ENCODE peak calls at places on chromosomes 7 and 10, in ten cellular contexts. One of them, this sample, is unnamed.

GRCh38 chr10:30093303-30093967 is 34.0 kb upstream of the JCAD start:
- DNase-seq in psoas muscle: no peak
- DNase-seq in Panc1: no peak
- DNase-seq in RWPE1: no peak
- DNase-seq in kidney: no peak
- DNase-seq in OCI-LY7: no peak
- DNase-seq in hepatocyte: peak; percentile 40
- DNase-seq in tibial artery: no peak
- DNase-seq in mesendoderm: no peak
- DNase-seq in K562: no peak
- DNase-seq in this sample: no peak

GRCh38 chr10:124003481-124004371 is 89.7 kb downstream of the CHST15 start:
- DNase-seq in psoas muscle: peak; percentile 42
- DNase-seq in K562: no peak
- DNase-seq in hepatocyte: no peak
- DNase-seq in kidney: peak; percentile 22
- DNase-seq in OCI-LY7: no peak
- DNase-seq in mesendoderm: no peak
- DNase-seq in Panc1: no peak
- DNase-seq in tibial artery: no peak
- DNase-seq in RWPE1: no peak
- DNase-seq in this sample: no peak

GRCh38 chr7:151242181-151243044 is 6.1 kb downstream of the SMARCD3 start:
- DNase-seq in Panc1: no peak
- DNase-seq in RWPE1: no peak
- DNase-seq in OCI-LY7: no peak
- DNase-seq in hepatocyte: no peak
- DNase-seq in kidney: no peak
- DNase-seq in tibial artery: no peak
- DNase-seq in K562: no peak
- DNase-seq in mesendoderm: no peak
- DNase-seq in psoas muscle: no peak
- DNase-seq in this sample: no peak

GRCh38 chr10:1966698-1967097 is 229.4 kb upstream of the ADARB2 start:
- DNase-seq in tibial artery: no peak
- DNase-seq in psoas muscle: no peak
- DNase-seq in Panc1: no peak
- DNase-seq in RWPE1: no peak
- DNase-seq in hepatocyte: no peak
- DNase-seq in mesendoderm: no peak
- DNase-seq in kidney: no peak
- DNase-seq in K562: no peak
- DNase-seq in OCI-LY7: no peak
- DNase-seq in this sample: no peak

GRCh38 chr10:23530079-23530478 is 91.2 kb downstream of the OTUD1 start:
- DNase-seq in kidney: no peak
- DNase-seq in mesendoderm: no peak
- DNase-seq in hepatocyte: no peak
- DNase-seq in K562: peak; percentile 8
- DNase-seq in RWPE1: peak; percentile 28
- DNase-seq in tibial artery: no peak
- DNase-seq in Panc1: no peak
- DNase-seq in OCI-LY7: peak; percentile 38
- DNase-seq in psoas muscle: no peak
- DNase-seq in this sample: no peak

GRCh38 chr7:86916277-86916825 is 143.1 kb downstream of the ELAPOR2 start:
- DNase-seq in OCI-LY7: no peak
- DNase-seq in psoas muscle: no peak
- DNase-seq in kidney: no peak
- DNase-seq in K562: no peak
- DNase-seq in RWPE1: no peak
- DNase-seq in tibial artery: no peak
- DNase-seq in mesendoderm: no peak
- DNase-seq in Panc1: no peak
- DNase-seq in hepatocyte: no peak
- DNase-seq in this sample: no peak

GRCh38 chr7:97346349-97346748 is 228.9 kb downstream of the SDHAF3 start:
- DNase-seq in RWPE1: no peak
- DNase-seq in Panc1: no peak
- DNase-seq in tibial artery: no peak
- DNase-seq in hepatocyte: no peak
- DNase-seq in kidney: no peak
- DNase-seq in OCI-LY7: no peak
- DNase-seq in mesendoderm: no peak
- DNase-seq in K562: no peak
- DNase-seq in psoas muscle: no peak
- DNase-seq in this sample: no peak

GRCh38 chr7:136869991-136870798 is 1.7 kb downstream of the CHRM2 start:
- DNase-seq in Panc1: no peak
- DNase-seq in mesendoderm: peak; percentile 11
- DNase-seq in tibial artery: no peak
- DNase-seq in OCI-LY7: no peak
- DNase-seq in RWPE1: no peak
- DNase-seq in K562: no peak
- DNase-seq in hepatocyte: peak; percentile 8
- DNase-seq in kidney: peak; percentile 58
- DNase-seq in psoas muscle: peak; percentile 36
- DNase-seq in this sample: peak; percentile 20

GRCh38 chr7:154646126-154647013 is 356.6 kb downstream of the PAXIP1 start:
- DNase-seq in hepatocyte: no peak
- DNase-seq in tibial artery: no peak
- DNase-seq in mesendoderm: no peak
- DNase-seq in OCI-LY7: no peak
- DNase-seq in kidney: no peak
- DNase-seq in K562: peak; percentile 59
- DNase-seq in psoas muscle: no peak
- DNase-seq in RWPE1: peak; percentile 2
- DNase-seq in Panc1: no peak
- DNase-seq in this sample: no peak

GRCh38 chr7:141674702-141675101 is 27.3 kb downstream of the DENND11 start:
- DNase-seq in hepatocyte: no peak
- DNase-seq in mesendoderm: peak; percentile 75
- DNase-seq in psoas muscle: no peak
- DNase-seq in K562: peak; percentile 71
- DNase-seq in RWPE1: no peak
- DNase-seq in kidney: no peak
- DNase-seq in Panc1: no peak
- DNase-seq in OCI-LY7: peak; percentile 5
- DNase-seq in tibial artery: no peak
- DNase-seq in this sample: no peak
- H3K27ac ChIP-seq in hepatocyte: no peak overlapping the region
- H3K27ac ChIP-seq in mesendoderm: peak overlapping the region; percentile 53
- H3K27ac ChIP-seq in psoas muscle: peak overlapping the region; percentile 30
- H3K27ac ChIP-seq in K562: no peak overlapping the region
- H3K27ac ChIP-seq in RWPE1: peak overlapping the region; percentile 86
- H3K27ac ChIP-seq in kidney: no peak overlapping the region
- H3K27ac ChIP-seq in Panc1: no peak overlapping the region
- H3K27ac ChIP-seq in OCI-LY7: no peak overlapping the region
- H3K27ac ChIP-seq in tibial artery: no peak overlapping the region
- H3K27ac ChIP-seq in this sample: peak overlapping the region; percentile 63

DNA sequence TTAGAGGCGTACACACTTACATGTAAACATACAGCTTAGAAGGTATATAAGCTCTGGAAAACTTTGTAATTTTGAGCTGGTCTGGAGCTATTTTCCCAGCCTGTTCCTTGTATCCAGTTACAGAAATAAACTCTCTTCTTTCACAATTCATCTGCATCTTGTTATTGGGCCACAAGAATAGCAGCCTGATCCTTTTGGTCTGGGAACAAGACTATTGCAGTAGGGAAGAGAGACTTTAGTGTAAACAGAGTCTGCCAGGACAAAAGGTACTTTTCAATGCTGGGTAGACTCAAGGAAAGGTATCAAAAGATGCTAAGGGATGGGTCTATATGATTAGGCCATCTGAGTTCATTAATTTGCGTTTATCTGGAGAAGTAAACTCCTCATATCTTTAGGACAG is 728.3 kb downstream of the TYW1 start:
- DNase-seq in Panc1: no peak
- DNase-seq in mesendoderm: no peak
- DNase-seq in RWPE1: no peak
- DNase-seq in kidney: no peak
- DNase-seq in K562: no peak
- DNase-seq in tibial artery: no peak
- DNase-seq in hepatocyte: no peak
- DNase-seq in OCI-LY7: no peak
- DNase-seq in psoas muscle: no peak
- DNase-seq in this sample: no peak
- H3K27ac ChIP-seq in Panc1: no peak overlapping the region
- H3K27ac ChIP-seq in mesendoderm: peak overlapping the region; percentile 23
- H3K27ac ChIP-seq in RWPE1: no peak overlapping the region
- H3K27ac ChIP-seq in kidney: no peak overlapping the region
- H3K27ac ChIP-seq in K562: no peak overlapping the region
- H3K27ac ChIP-seq in tibial artery: no peak overlapping the region
- H3K27ac ChIP-seq in hepatocyte: peak overlapping the region; percentile 51
- H3K27ac ChIP-seq in OCI-LY7: no peak overlapping the region
- H3K27ac ChIP-seq in psoas muscle: no peak overlapping the region
- H3K27ac ChIP-seq in this sample: no peak overlapping the region

GRCh38 chr7:11613292-11613930 is 218.6 kb downstream of the THSD7A start:
- DNase-seq in tibial artery: no peak
- DNase-seq in hepatocyte: no peak
- DNase-seq in K562: no peak
- DNase-seq in psoas muscle: no peak
- DNase-seq in mesendoderm: peak; percentile 31
- DNase-seq in OCI-LY7: no peak
- DNase-seq in Panc1: no peak
- DNase-seq in RWPE1: no peak
- DNase-seq in kidney: no peak
- DNase-seq in this sample: no peak

GRCh38 chr7:11615163-11615562 is 216.8 kb downstream of the THSD7A start:
- DNase-seq in kidney: no peak
- DNase-seq in hepatocyte: no peak
- DNase-seq in K562: no peak
- DNase-seq in RWPE1: no peak
- DNase-seq in Panc1: no peak
- DNase-seq in tibial artery: no peak
- DNase-seq in mesendoderm: no peak
- DNase-seq in OCI-LY7: no peak
- DNase-seq in psoas muscle: no peak
- DNase-seq in this sample: no peak

GRCh38 chr7:11616466-11616865 is 215.5 kb downstream of the THSD7A start:
- DNase-seq in OCI-LY7: no peak
- DNase-seq in psoas muscle: no peak
- DNase-seq in tibial artery: no peak
- DNase-seq in Panc1: no peak
- DNase-seq in hepatocyte: no peak
- DNase-seq in mesendoderm: no peak
- DNase-seq in kidney: no peak
- DNase-seq in K562: no peak
- DNase-seq in RWPE1: no peak
- DNase-seq in this sample: no peak

GRCh38 chr7:11609071-11609470 is 222.9 kb downstream of the THSD7A start:
- DNase-seq in kidney: no peak
- DNase-seq in tibial artery: no peak
- DNase-seq in hepatocyte: no peak
- DNase-seq in OCI-LY7: no peak
- DNase-seq in psoas muscle: no peak
- DNase-seq in Panc1: no peak
- DNase-seq in RWPE1: no peak
- DNase-seq in mesendoderm: no peak
- DNase-seq in K562: no peak
- DNase-seq in this sample: no peak

DNA sequence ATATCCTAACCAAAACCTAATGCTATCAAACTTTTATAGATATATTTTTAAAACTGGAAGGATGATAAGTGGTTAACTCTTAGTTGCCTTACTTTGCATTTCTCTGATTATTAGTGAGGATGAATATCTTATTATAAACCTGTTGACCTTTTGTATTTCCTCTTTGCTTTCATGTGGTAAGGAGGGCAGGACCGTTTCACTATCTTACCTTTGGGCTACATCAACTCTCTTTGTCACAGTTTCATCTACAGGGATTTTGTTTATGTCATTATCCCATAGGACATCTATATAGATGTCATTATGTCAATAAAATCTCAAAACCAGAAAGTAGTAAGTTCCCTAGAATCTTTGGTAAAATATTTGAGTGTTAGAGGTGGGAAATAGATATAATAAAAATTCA is 219.3 kb downstream of the THSD7A start:
- DNase-seq in K562: no peak
- DNase-seq in OCI-LY7: no peak
- DNase-seq in hepatocyte: no peak
- DNase-seq in RWPE1: no peak
- DNase-seq in psoas muscle: no peak
- DNase-seq in mesendoderm: no peak
- DNase-seq in kidney: no peak
- DNase-seq in Panc1: no peak
- DNase-seq in tibial artery: no peak
- DNase-seq in this sample: no peak
- H3K27ac ChIP-seq in K562: no peak overlapping the region
- H3K27ac ChIP-seq in OCI-LY7: no peak overlapping the region
- H3K27ac ChIP-seq in hepatocyte: no peak overlapping the region
- H3K27ac ChIP-seq in RWPE1: no peak overlapping the region
- H3K27ac ChIP-seq in psoas muscle: no peak overlapping the region
- H3K27ac ChIP-seq in mesendoderm: no peak overlapping the region
- H3K27ac ChIP-seq in kidney: no peak overlapping the region
- H3K27ac ChIP-seq in Panc1: no peak overlapping the region
- H3K27ac ChIP-seq in tibial artery: no peak overlapping the region
- H3K27ac ChIP-seq in this sample: no peak overlapping the region

GRCh38 chr7:139743267-139743966 is 34.4 kb downstream of the HIPK2 start:
- DNase-seq in psoas muscle: no peak
- DNase-seq in Panc1: no peak
- DNase-seq in hepatocyte: no peak
- DNase-seq in OCI-LY7: no peak
- DNase-seq in mesendoderm: no peak
- DNase-seq in RWPE1: no peak
- DNase-seq in tibial artery: no peak
- DNase-seq in kidney: no peak
- DNase-seq in K562: no peak
- DNase-seq in this sample: peak; percentile 54

GRCh38 chr7:139743967-139744767 is 33.6 kb downstream of the HIPK2 start:
- DNase-seq in RWPE1: no peak
- DNase-seq in mesendoderm: no peak
- DNase-seq in kidney: no peak
- DNase-seq in tibial artery: no peak
- DNase-seq in hepatocyte: no peak
- DNase-seq in K562: no peak
- DNase-seq in Panc1: no peak
- DNase-seq in psoas muscle: no peak
- DNase-seq in OCI-LY7: no peak
- DNase-seq in this sample: no peak

GRCh38 chr7:139746652-139747051 is 31.1 kb downstream of the HIPK2 start:
- DNase-seq in kidney: no peak
- DNase-seq in mesendoderm: no peak
- DNase-seq in tibial artery: no peak
- DNase-seq in Panc1: no peak
- DNase-seq in K562: no peak
- DNase-seq in psoas muscle: no peak
- DNase-seq in OCI-LY7: no peak
- DNase-seq in RWPE1: no peak
- DNase-seq in hepatocyte: no peak
- DNase-seq in this sample: no peak

GRCh38 chr7:139745330-139746143 is 32.3 kb downstream of the HIPK2 start:
- DNase-seq in kidney: peak; percentile 87
- DNase-seq in RWPE1: no peak
- DNase-seq in mesendoderm: peak; percentile 16
- DNase-seq in tibial artery: no peak
- DNase-seq in OCI-LY7: no peak
- DNase-seq in hepatocyte: no peak
- DNase-seq in K562: no peak
- DNase-seq in Panc1: no peak
- DNase-seq in psoas muscle: no peak
- DNase-seq in this sample: no peak

GRCh38 chr7:139744768-139745250 is 33.0 kb downstream of the HIPK2 start:
- DNase-seq in OCI-LY7: no peak
- DNase-seq in psoas muscle: no peak
- DNase-seq in RWPE1: no peak
- DNase-seq in hepatocyte: no peak
- DNase-seq in kidney: peak; percentile 87
- DNase-seq in tibial artery: no peak
- DNase-seq in K562: no peak
- DNase-seq in Panc1: no peak
- DNase-seq in mesendoderm: no peak
- DNase-seq in this sample: peak; percentile 68
- H3K27ac ChIP-seq in OCI-LY7: no peak overlapping the region
- H3K27ac ChIP-seq in psoas muscle: peak overlapping the region; percentile 89
- H3K27ac ChIP-seq in RWPE1: no peak overlapping the region
- H3K27ac ChIP-seq in hepatocyte: no peak overlapping the region
- H3K27ac ChIP-seq in kidney: peak overlapping the region; percentile 73
- H3K27ac ChIP-seq in tibial artery: peak overlapping the region; percentile 7
- H3K27ac ChIP-seq in K562: no peak overlapping the region
- H3K27ac ChIP-seq in Panc1: no peak overlapping the region
- H3K27ac ChIP-seq in mesendoderm: no peak overlapping the region
- H3K27ac ChIP-seq in this sample: peak overlapping the region; percentile 93